ENCODE peak calls at places on chromosome 10, in six cellular contexts. R is A549, V is stomach, C is ovary, T is suprapubic skin, K is transverse colon. M is an unnamed sample.

GRCh38 chr10:95833038-95833673 is 74.6 kb upstream of the CC2D2B start:
- DNase-seq in C (no peak), K (no peak), V (no peak), R (no peak), T (no peak), M (no peak)

GRCh38 chr10:7054915-7055314 is 355.9 kb downstream of the SFMBT2 start:
- DNase-seq in T (no peak), K (no peak), R (peak; percentile 67), C (no peak), V (no peak), M (no peak)

GRCh38 chr10:7529638-7530037 is 118.8 kb upstream of the SFMBT2 start:
- DNase-seq in R (peak; percentile 44), K (no peak), T (peak; percentile 34), V (no peak), C (no peak), M (no peak)

GRCh38 chr10:17989908-17990767 is 38.4 kb downstream of the SLC39A12 start:
- DNase-seq in R (peak; percentile 37), V (no peak), K (no peak), T (no peak), C (no peak), M (no peak)

GRCh38 chr10:11307004-11307403 is 289.3 kb downstream of the CELF2 start:
- DNase-seq in R (no peak), K (no peak), C (no peak), V (no peak), T (no peak), M (no peak)

GRCh38 chr10:30438016-30438850 is 4.2 kb downstream of the MAP3K8 start:
- DNase-seq in K (no peak), C (no peak), V (no peak), T (no peak), R (no peak), M (no peak)

GRCh38 chr10:78849731-78850130 is 219.0 kb upstream of the ZMIZ1 start:
- DNase-seq in K (no peak), V (peak; percentile 8), R (no peak), T (no peak), C (no peak), M (no peak)

GRCh38 chr10:116694253-116694926 is 48.0 kb downstream of the HSPA12A start:
- DNase-seq in T (no peak), R (no peak), C (no peak), K (no peak), V (no peak), M (no peak)

GRCh38 chr10:89250814-89251416 is 660 bp downstream of the LIPA start:
- DNase-seq in R (no peak), V (no peak), T (no peak), K (no peak), C (no peak), M (no peak)

GRCh38 chr10:131127610-131128009 is 183.9 kb downstream of the TCERG1L start:
- DNase-seq in K (no peak), V (no peak), C (no peak), R (no peak), T (no peak), M (no peak)

GRCh38 chr10:133127291-133128125 is 32.5 kb upstream of the KNDC1 start:
- DNase-seq in T (no peak), R (peak; percentile 54), V (no peak), K (peak; percentile 7), C (no peak), M (no peak)

GRCh38 chr10:3467052-3467906 is 294.7 kb upstream of the PITRM1 start:
- DNase-seq in R (peak; percentile 98), V (peak; percentile 55), T (peak; percentile 95), C (peak; percentile 59), K (peak; percentile 73), M (peak; percentile 79)

GRCh38 chr10:637771-638195 is 51.7 kb downstream of the DIP2C start:
- DNase-seq in K (no peak), R (no peak), T (peak; percentile 40), C (no peak), V (no peak), M (no peak)

GRCh38 chr10:89978081-89978480 is 276.7 kb downstream of the KIF20B start:
- DNase-seq in K (no peak), R (no peak), T (no peak), V (no peak), C (no peak), M (no peak)

GRCh38 chr10:49218480-49218879 is 30.3 kb upstream of the TMEM273 start:
- DNase-seq in K (no peak), C (no peak), V (no peak), R (no peak), T (no peak), M (no peak)

GRCh38 chr10:70564901-70565351 is 37.6 kb downstream of the PRF1 start:
- DNase-seq in V (no peak), R (no peak), K (no peak), C (no peak), T (peak; percentile 45), M (no peak)

GRCh38 chr10:782751-783648 is 93.5 kb upstream of the DIP2C start:
- DNase-seq in K (peak; percentile 4), T (peak; percentile 79), R (no peak), V (peak; percentile 24), C (no peak), M (no peak)

GRCh38 chr10:6918305-6918704 is 338.2 kb upstream of the PRKCQ start:
- DNase-seq in R (peak; percentile 30), T (no peak), V (peak; percentile 52), K (peak; percentile 59), C (no peak), M (no peak)

GRCh38 chr10:8726087-8726486 is 671.6 kb downstream of the GATA3 start:
- DNase-seq in V (no peak), C (no peak), R (peak; percentile 79), K (no peak), T (no peak), M (no peak)

GRCh38 chr10:46560952-46561351 is 4.5 kb upstream of the GPRIN2 start:
- DNase-seq in C (no peak), T (no peak), K (no peak), V (no peak), R (no peak), M (no peak)

GRCh38 chr10:76337641-76338040 is 906.2 kb downstream of the LRMDA start:
- DNase-seq in R (no peak), C (no peak), K (no peak), V (no peak), T (no peak), M (no peak)

GRCh38 chr10:55747244-55747643 is 613.8 kb downstream of the ZWINT start:
- DNase-seq in V (no peak), T (no peak), R (no peak), C (no peak), K (peak; percentile 24), M (no peak)

GRCh38 chr10:103373544-103373943 is 5.8 kb downstream of the TAF5 start:
- DNase-seq in R (no peak), C (no peak), V (no peak), T (no peak), K (no peak), M (no peak)

GRCh38 chr10:21531164-21531563 is 2.9 kb upstream of the MLLT10 start:
- DNase-seq in V (no peak), R (peak; percentile 35), T (no peak), K (no peak), C (no peak), M (no peak)

GRCh38 chr10:21534611-21535493 is 820 bp downstream of the MLLT10 start:
- DNase-seq in T (no peak), C (peak; percentile 72), V (peak; percentile 48), K (peak; percentile 68), R (peak; percentile 69), M (peak; percentile 43)

GRCh38 chr10:21532694-21533576 is 1.1 kb upstream of the MLLT10 start:
- DNase-seq in T (no peak), R (peak; percentile 21), K (no peak), C (no peak), V (no peak), M (no peak)

GRCh38 chr10:21535494-21535818 is 1.4 kb downstream of the MLLT10 start:
- DNase-seq in V (no peak), K (no peak), T (no peak), R (no peak), C (no peak), M (no peak)

GRCh38 chr10:21533577-21534475 is at the start of gene MLLT10:
- DNase-seq in K (peak; percentile 94), R (peak; percentile 96), T (peak; percentile 93), V (peak; percentile 93), C (peak; percentile 96), M (peak; percentile 84)
- TF ChIP-seq EP300 in K (no peak), R (no peak), T (no peak), V (no peak), C (no peak), M (peak; percentile 87)

GRCh38 chr10:125264752-125265578 is 104.6 kb upstream of the CTBP2 start:
- DNase-seq in R (no peak), K (no peak), C (no peak), T (no peak), V (no peak), M (no peak)

GRCh38 chr10:125264091-125264490 is 103.7 kb upstream of the CTBP2 start:
- DNase-seq in R (no peak), C (no peak), K (no peak), V (no peak), T (no peak), M (no peak)

GRCh38 chr10:125262920-125263319 is 102.6 kb upstream of the CTBP2 start:
- DNase-seq in C (no peak), K (no peak), R (no peak), T (no peak), V (no peak), M (no peak)

GRCh38 chr10:125262414-125262813 is 102.1 kb upstream of the CTBP2 start:
- DNase-seq in C (no peak), R (no peak), K (no peak), V (no peak), T (no peak), M (no peak)

GRCh38 chr10:125263551-125263950 is 103.2 kb upstream of the CTBP2 start:
- DNase-seq in C (no peak), R (peak; percentile 69), V (no peak), T (no peak), K (no peak), M (no peak)
- TF ChIP-seq EP300 in C (no peak), R (no peak), V (no peak), T (no peak), K (no peak), M (no peak)

DNA sequence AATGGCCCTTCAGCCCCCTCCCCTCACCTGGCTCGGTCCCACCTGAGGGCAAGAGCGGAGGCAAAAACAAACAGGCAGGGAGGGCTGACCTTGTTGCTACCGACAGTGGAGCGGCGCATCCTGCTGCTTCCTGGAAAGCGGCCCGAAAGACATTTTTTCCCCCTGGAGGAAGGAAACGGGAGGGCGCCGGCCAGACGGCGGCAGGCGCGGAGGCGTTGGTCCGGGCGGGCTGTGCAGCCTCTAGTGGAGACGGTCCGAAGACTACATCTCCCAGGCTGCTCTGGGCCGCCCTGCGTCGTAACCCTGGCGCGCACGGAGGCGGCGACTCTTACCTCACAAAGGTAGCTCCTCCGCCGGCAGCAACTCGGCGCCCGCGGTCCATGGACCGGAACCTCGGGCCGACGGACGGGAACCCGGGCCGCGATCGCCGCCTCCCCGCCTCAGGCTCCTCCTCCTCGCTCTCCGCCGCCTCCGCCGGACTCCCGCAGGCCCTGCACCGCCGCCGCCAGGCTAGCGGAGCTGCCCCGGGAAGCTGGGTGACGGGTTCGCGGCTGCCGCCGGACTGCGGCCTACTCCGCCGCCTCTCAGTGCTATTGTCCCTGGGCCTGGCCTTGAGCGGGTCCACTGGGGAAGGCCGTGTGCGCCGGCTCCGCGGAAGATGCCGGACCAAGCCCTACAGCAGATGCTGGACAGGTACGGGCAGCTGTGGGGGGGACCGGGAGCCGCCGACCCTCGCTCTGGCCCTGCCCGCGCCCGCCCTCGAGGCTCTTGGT is at the start of the genes CPEB3 and MARCHF5:
- DNase-seq in C (peak; percentile 96), T (peak; percentile 97), V (peak; percentile 98), K (peak; percentile 97), R (peak; percentile 97), M (peak; percentile 86)
- TF ChIP-seq EP300 in C (no peak), T (no peak), V (no peak), K (peak; percentile 26), R (no peak), M (peak; percentile 91)

GRCh38 chr10:14184841-14185500 is 145.8 kb downstream of the FRMD4A start:
- DNase-seq in R (no peak), C (no peak), V (no peak), K (peak; percentile 31), T (no peak), M (no peak)
- TF ChIP-seq EP300 in R (no peak), C (no peak), V (no peak), K (no peak), T (no peak), M (no peak)

M was measured in tibial nerve.